ENCODE peak calls at places on chromosome 17, in eight cellular contexts. B is stimulated activated CD4-positive, alpha-beta T cell treated with anti-CD3 and anti-CD28 coated beads, TNF-alpha, amount 100 ng/mL, for 4 hours; Q is lung microvascular endothelial cell; L is NCI-H187 treated with DMSO at 0.1 percent for 48 hours; W is transverse colon; E is SK-N-DZ; D is fibroblast of the aortic adventitia; J is hypothalamus. U is an unnamed sample.

GRCh38 chr17:16988749-16989229 is 16.9 kb upstream of the TNFRSF13B start:
- DNase-seq in B (no peak), Q (no peak), L (no peak), W (peak), E (no peak), D (no peak), J (peak), U (peak)

GRCh38 chr17:20948984-20949777 is 93.6 kb downstream of the USP22 start:
- DNase-seq in B (no peak), Q (no peak), L (no peak), W (no peak), E (no peak), D (no peak), J (no peak), U (no peak)

GRCh38 chr17:6139447-6139832 is 69.3 kb downstream of the WSCD1 start:
- DNase-seq in B (no peak), Q (no peak), L (no peak), W (no peak), E (no peak), D (no peak), J (no peak), U (no peak)

GRCh38 chr17:64155090-64155630 is 25.2 kb upstream of the ERN1 start:
- DNase-seq in B (no peak), Q (no peak), L (no peak), W (no peak), E (no peak), D (no peak), J (no peak), U (no peak)

GRCh38 chr17:18921912-18922451 is 30.0 kb upstream of the SLC5A10 start:
- DNase-seq in B (no peak), Q (peak), L (no peak), W (peak), E (no peak), D (peak), J (no peak), U (no peak)

GRCh38 chr17:77470330-77470786 is 329.6 kb downstream of the SEC14L1 start:
- DNase-seq in B (no peak), Q (no peak), L (no peak), W (no peak), E (no peak), D (no peak), J (no peak), U (no peak)

GRCh38 chr17:56142325-56142724 is 10.9 kb upstream of the ANKFN1 start:
- DNase-seq in B (no peak), Q (no peak), L (no peak), W (no peak), E (no peak), D (peak), J (no peak), U (no peak)

GRCh38 chr17:44539664-44540063 is 17.6 kb upstream of the FZD2 start:
- DNase-seq in B (no peak), Q (no peak), L (no peak), W (no peak), E (no peak), D (no peak), J (no peak), U (no peak)

GRCh38 chr17:43702636-43703035 is 40.9 kb upstream of the MEOX1 start:
- DNase-seq in B (no peak), Q (peak), L (no peak), W (no peak), E (peak), D (no peak), J (no peak), U (no peak)

GRCh38 chr17:76867578-76868175 is 527 bp upstream of the MGAT5B start:
- DNase-seq in B (no peak), Q (peak), L (no peak), W (no peak), E (peak), D (peak), J (no peak), U (no peak)

GRCh38 chr17:9928601-9929341 is 23.7 kb upstream of the RCVRN start:
- DNase-seq in B (no peak), Q (peak), L (no peak), W (no peak), E (peak), D (peak), J (no peak), U (no peak)

GRCh38 chr17:2943971-2944370 is 119.4 kb downstream of the OR1D5 start:
- DNase-seq in B (no peak), Q (no peak), L (no peak), W (no peak), E (no peak), D (no peak), J (no peak), U (no peak)

GRCh38 chr17:20008242-20009051 is 712 bp upstream of the SPECC1 start:
- DNase-seq in B (no peak), Q (peak), L (no peak), W (peak), E (peak), D (no peak), J (peak), U (no peak)

GRCh38 chr17:68462381-68463210 is 5.3 kb upstream of the WIPI1 start:
- DNase-seq in B (peak), Q (peak), L (peak), W (peak), E (peak), D (peak), J (no peak), U (peak)

GRCh38 chr17:1179635-1180433 is at the start of gene ABR:
- DNase-seq in B (peak), Q (peak), L (no peak), W (peak), E (no peak), D (no peak), J (no peak), U (no peak)

GRCh38 chr17:5793899-5794298 is 209.6 kb upstream of the NLRP1 start:
- DNase-seq in B (no peak), Q (peak), L (no peak), W (no peak), E (no peak), D (no peak), J (no peak), U (peak)

GRCh38 chr17:74052993-74053744 is 150.3 kb upstream of the RPL38 start:
- DNase-seq in B (no peak), Q (no peak), L (no peak), W (no peak), E (no peak), D (no peak), J (no peak), U (no peak)

GRCh38 chr17:37089998-37090397 is 141.2 kb downstream of the AATF start:
- DNase-seq in B (no peak), Q (peak), L (no peak), W (no peak), E (no peak), D (no peak), J (no peak), U (no peak)

GRCh38 chr17:63843387-63844292 is 1.2 kb upstream of the SMARCD2 start:
- DNase-seq in B (no peak), Q (peak), L (no peak), W (peak), E (no peak), D (peak), J (no peak), U (peak)

GRCh38 chr17:41008811-41009210 is at the start of gene KRTAP3-1:
- DNase-seq in B (no peak), Q (no peak), L (no peak), W (no peak), E (no peak), D (no peak), J (no peak), U (no peak)

U was measured in dermis microvascular lymphatic vessel endothelial cell.